ENCODE peak calls at places on chromosomes 11 and 22, in nine cellular contexts. Y, O, H, S, Q, C, A, P and J are unnamed samples.

GRCh38 chr11:30935861-30936260 is 349.7 kb upstream of the MPPED2 start:
- DNase-seq in S (no peak), Y (no peak), C (no peak), O (no peak), Q (no peak), A (no peak), P (no peak), H (no peak), J (no peak)

GRCh38 chr22:42662114-42663021 is 13.2 kb upstream of the CYB5R3 start:
- DNase-seq in H (peak), Y (peak), O (peak), P (peak), S (peak), Q (peak), A (peak), C (peak), J (peak)

GRCh38 chr11:65041206-65042035 is at the start of gene SAC3D1:
- DNase-seq in Y (no peak), A (peak), H (no peak), S (peak), Q (peak), C (no peak), P (peak), O (peak), J (no peak)

GRCh38 chr11:9760180-9760550 is 96.3 kb downstream of the SWAP70 start:
- DNase-seq in Y (peak), A (peak), H (no peak), Q (no peak), P (no peak), O (no peak), C (no peak), S (no peak), J (peak)

GRCh38 chr22:21919526-21920307 is 32.9 kb downstream of the PPM1F start:
- DNase-seq in P (no peak), Y (no peak), C (no peak), Q (no peak), S (no peak), H (no peak), O (no peak), A (no peak), J (no peak)

GRCh38 chr22:45867118-45867905 is 109.7 kb downstream of the WNT7B start:
- DNase-seq in S (no peak), Y (no peak), P (no peak), Q (no peak), O (no peak), C (no peak), H (no peak), A (peak), J (peak)

GRCh38 chr11:80477178-80477577 is 1036.3 kb upstream of the TENM4 start:
- DNase-seq in P (no peak), C (no peak), S (no peak), O (no peak), A (no peak), Q (no peak), Y (no peak), H (no peak), J (no peak)

GRCh38 chr11:120306519-120307242 is 18.4 kb upstream of the TLCD5 start:
- DNase-seq in C (peak), A (peak), P (no peak), S (no peak), H (no peak), Q (no peak), Y (no peak), O (no peak), J (peak)

GRCh38 chr11:96143016-96143670 is 199.9 kb downstream of the MAML2 start:
- DNase-seq in O (no peak), Q (no peak), P (no peak), A (peak), Y (no peak), H (no peak), C (no peak), S (no peak), J (no peak)

GRCh38 chr22:33658775-33659174 is 261.5 kb downstream of the LARGE1 start:
- DNase-seq in Y (no peak), P (no peak), S (no peak), O (no peak), Q (no peak), H (no peak), C (no peak), A (no peak), J (peak)

GRCh38 chr11:12044799-12045198 is 36.4 kb upstream of the DKK3 start:
- DNase-seq in A (no peak), Y (no peak), Q (no peak), H (no peak), C (no peak), S (no peak), O (no peak), P (no peak), J (no peak)

GRCh38 chr22:44409211-44409648 is 88.8 kb downstream of the RTL6 start:
- DNase-seq in A (no peak), S (no peak), Q (no peak), O (no peak), C (no peak), H (no peak), P (no peak), Y (no peak), J (no peak)

GRCh38 chr11:74909363-74909762 is 39.5 kb downstream of the XRRA1 start:
- DNase-seq in S (no peak), O (peak), Q (no peak), H (no peak), C (no peak), Y (no peak), A (no peak), P (no peak), J (no peak)

GRCh38 chr11:3860360-3860759 is 4.9 kb downstream of the STIM1 start:
- DNase-seq in Y (no peak), A (no peak), P (no peak), Q (no peak), H (no peak), O (no peak), S (no peak), C (no peak), J (no peak)

GRCh38 chr22:47190276-47190956 is 428.0 kb downstream of the TBC1D22A start:
- DNase-seq in S (no peak), Y (no peak), Q (no peak), H (no peak), C (no peak), O (no peak), P (no peak), A (no peak), J (no peak)

GRCh38 chr11:78226684-78227680 is 38.3 kb downstream of the USP35 start:
- DNase-seq in A (no peak), Q (no peak), P (no peak), C (no peak), H (no peak), Y (no peak), S (no peak), O (no peak), J (no peak)

GRCh38 chr11:78350101-78350645 is 67.4 kb downstream of the GAB2 start:
- DNase-seq in P (no peak), Y (no peak), O (no peak), H (no peak), Q (no peak), C (no peak), A (peak), S (no peak), J (peak)

GRCh38 chr11:128686745-128687177 is 7.1 kb upstream of the FLI1 start:
- DNase-seq in O (peak), P (no peak), H (no peak), C (peak), Q (peak), A (peak), Y (no peak), S (no peak), J (peak)

GRCh38 chr11:69904331-69905201 is 85.3 kb upstream of the FGF3 start:
- DNase-seq in Y (no peak), A (no peak), H (no peak), P (no peak), O (no peak), C (no peak), S (no peak), Q (no peak), J (no peak)

GRCh38 chr11:2413735-2414579 is 13.4 kb downstream of the TSSC4 start:
- DNase-seq in P (no peak), A (no peak), H (no peak), Y (no peak), O (no peak), S (no peak), Q (no peak), C (no peak), J (no peak)

GRCh38 chr22:47036352-47036751 is 273.9 kb downstream of the TBC1D22A start:
- DNase-seq in C (no peak), Q (no peak), Y (no peak), O (no peak), H (no peak), S (no peak), A (no peak), P (no peak), J (no peak)

GRCh38 chr11:17601206-17602075 is 54.4 kb downstream of the OTOG start:
- DNase-seq in O (no peak), C (no peak), P (no peak), Y (no peak), Q (no peak), A (no peak), S (no peak), H (no peak), J (peak)

GRCh38 chr11:66150725-66151124 is 80.7 kb downstream of the PACS1 start:
- DNase-seq in O (no peak), Q (no peak), C (no peak), P (no peak), A (no peak), H (no peak), Y (no peak), S (no peak), J (no peak)

GRCh38 chr11:75403037-75403436 is 3.7 kb downstream of the RPS3 start:
- DNase-seq in Q (no peak), O (no peak), C (no peak), S (no peak), P (no peak), H (no peak), Y (no peak), A (no peak), J (no peak)

GRCh38 chr22:22408731-22409696 is 99.5 kb downstream of the ZNF280B start:
- DNase-seq in A (peak), O (peak), P (no peak), H (no peak), C (no peak), Q (no peak), S (peak), Y (no peak), J (peak)

GRCh38 chr11:8726395-8726794 is 43.8 kb downstream of the RPL27A start:
- DNase-seq in Q (no peak), A (no peak), P (no peak), H (no peak), O (no peak), C (no peak), Y (no peak), S (no peak), J (no peak)

GRCh38 chr11:49208006-49208721 is at the start of gene FOLH1:
- DNase-seq in O (peak), P (peak), S (peak), Y (peak), H (peak), C (peak), A (peak), Q (peak), J (no peak)

GRCh38 chr11:114621950-114622809 is 26.6 kb upstream of the NXPE4 start:
- DNase-seq in H (no peak), C (no peak), S (no peak), Y (no peak), Q (no peak), P (no peak), O (no peak), A (no peak), J (no peak)